ENCODE peak calls at places on chromosomes 11 and 22, in seven cellular contexts. V is CD8-positive, alpha-beta T cell; K is heart left ventricle; D is pancreas; P is lung; Z is PC-3; A is T-helper 17 cell. F is an unnamed sample.
A peak's percentile ranks its signal among the peaks of the same experiment; 100 is the strongest.

GRCh38 chr11:133903056-133903455 is 53.7 kb downstream of the IGSF9B start:
- DNase-seq in V (no peak), K (no peak), D (no peak), P (no peak), Z (no peak), A (no peak), F (no peak)

GRCh38 chr11:16356057-16356750 is at the start of gene SOX6:
- DNase-seq in V (no peak), K (no peak), D (no peak), P (no peak), Z (no peak), A (no peak), F (no peak)

GRCh38 chr11:132883241-132883640 is 649.1 kb downstream of the OPCML start:
- DNase-seq in V (no peak), K (no peak), D (no peak), P (no peak), Z (no peak), A (no peak), F (no peak)

GRCh38 chr22:49289822-49290221 is 537.9 kb downstream of the BRD1 start:
- DNase-seq in V (no peak), K (no peak), D (no peak), P (no peak), Z (no peak), A (no peak), F (no peak)

GRCh38 chr11:93489841-93490240 is 53.4 kb downstream of the SMCO4 start:
- DNase-seq in V (no peak), K (no peak), D (no peak), P (no peak), Z (no peak), A (no peak), F (no peak)

GRCh38 chr11:87779276-87780067 is 395.8 kb downstream of the RAB38 start:
- DNase-seq in V (no peak), K (no peak), D (no peak), P (no peak), Z (no peak), A (no peak), F (no peak)

GRCh38 chr11:64533501-64533900 is 57.5 kb upstream of the SLC22A12 start:
- DNase-seq in V (no peak), K (no peak), D (no peak), P (no peak), Z (no peak), A (no peak), F (no peak)

GRCh38 chr11:2737876-2738275 is 38.1 kb upstream of the KCNQ1OT1 start:
- DNase-seq in V (no peak), K (peak; percentile 55), D (no peak), P (no peak), Z (peak; percentile 22), A (no peak), F (no peak)

GRCh38 chr22:25869771-25870170 is 127.8 kb downstream of the MYO18B start:
- DNase-seq in V (no peak), K (no peak), D (no peak), P (no peak), Z (no peak), A (no peak), F (no peak)

GRCh38 chr22:11605468-11605981 is 3922.5 kb upstream of the OR11H1 start:
- DNase-seq in V (no peak), K (peak; percentile 18), D (no peak), P (no peak), Z (no peak), A (no peak), F (no peak)

GRCh38 chr22:49489821-49490220 is 337.9 kb downstream of the BRD1 start:
- DNase-seq in V (no peak), K (no peak), D (no peak), P (no peak), Z (no peak), A (no peak), F (no peak)

GRCh38 chr11:124070906-124071621 is 29.9 kb upstream of the OR10G7 start:
- DNase-seq in V (peak; percentile 49), K (peak; percentile 41), D (peak; percentile 80), P (peak; percentile 69), Z (peak; percentile 74), A (peak; percentile 27), F (peak; percentile 52)

GRCh38 chr22:49013707-49014106 is 814.0 kb downstream of the BRD1 start:
- DNase-seq in V (no peak), K (peak; percentile 17), D (no peak), P (no peak), Z (no peak), A (no peak), F (no peak)

GRCh38 chr11:64092119-64092760 is 56.5 kb downstream of the FLRT1 start:
- DNase-seq in V (no peak), K (no peak), D (no peak), P (no peak), Z (no peak), A (no peak), F (no peak)

GRCh38 chr11:120236169-120237107 is 3.5 kb upstream of the POU2F3 start:
- DNase-seq in V (no peak), K (no peak), D (no peak), P (no peak), Z (peak; percentile 71), A (no peak), F (no peak)

GRCh38 chr22:33274214-33274828 is 216.1 kb upstream of the SYN3 start:
- DNase-seq in V (no peak), K (no peak), D (no peak), P (no peak), Z (no peak), A (no peak), F (peak; percentile 50)

GRCh38 chr11:76067099-76067498 is 139.2 kb downstream of the WNT11 start:
- DNase-seq in V (no peak), K (no peak), D (no peak), P (no peak), Z (no peak), A (no peak), F (no peak)

GRCh38 chr11:54946429-54946828 is 239.8 kb downstream of the OR4A5 start:
- DNase-seq in V (no peak), K (no peak), D (no peak), P (no peak), Z (no peak), A (no peak), F (no peak)
- H3K9me3 ChIP-seq in V (no peaks in the 10 kb centered on the region), K (peaks cover 54% of the 10 kb centered on the region), D (no peaks in the 10 kb centered on the region), P (peaks cover 39% of the 10 kb centered on the region), Z (peaks cover 40% of the 10 kb centered on the region), A (peaks cover 6% of the 10 kb centered on the region), F (peaks cover 2% of the 10 kb centered on the region)

DNA sequence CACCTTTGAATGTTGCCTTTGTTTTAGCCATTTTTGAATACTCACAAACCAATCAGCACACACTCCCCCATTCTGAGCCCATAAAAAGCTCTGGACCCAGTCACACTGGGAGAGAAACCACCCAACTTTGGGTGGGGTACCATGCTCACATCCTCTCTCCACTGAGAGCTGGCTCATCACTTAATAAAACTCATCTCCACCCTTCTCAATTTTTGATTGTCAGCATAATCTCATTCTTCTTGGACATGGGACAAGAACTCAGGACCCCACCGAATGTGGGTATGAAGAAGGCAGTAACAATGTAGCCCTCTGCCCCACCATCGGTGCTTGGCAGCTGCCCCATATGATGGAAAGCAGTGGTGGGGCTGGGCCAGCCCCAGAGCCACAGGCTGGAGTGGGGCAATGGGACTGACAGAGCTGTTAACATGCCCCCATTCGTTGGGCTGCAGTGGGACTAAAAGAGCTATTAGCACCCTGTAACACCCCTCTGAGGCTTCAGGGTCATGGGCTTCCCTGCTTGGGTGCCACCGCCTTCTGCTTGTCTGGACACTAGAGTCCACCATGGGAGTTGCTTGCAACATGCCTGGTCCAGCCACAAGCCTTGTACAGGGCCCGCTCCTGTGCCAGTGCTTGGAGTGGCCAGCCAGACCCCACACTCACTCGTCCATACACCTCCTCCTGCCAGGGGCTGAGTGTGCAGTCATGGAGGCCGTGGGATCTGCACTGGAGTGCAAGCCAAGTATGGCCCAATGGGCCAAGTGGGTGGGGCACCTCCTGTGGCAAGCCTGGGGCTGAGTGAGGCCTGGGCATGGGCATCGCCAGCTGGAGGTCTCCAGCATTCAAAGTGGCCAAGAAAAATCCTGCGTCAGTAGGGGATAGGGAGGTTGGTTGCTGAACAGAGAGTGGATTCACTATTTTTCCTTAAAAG is 471.1 kb downstream of the TBC1D22A start:
- DNase-seq in V (no peak), K (no peak), D (no peak), P (peak; percentile 17), Z (no peak), A (no peak), F (no peak)
- H3K9me3 ChIP-seq in V (no peaks in the 10 kb centered on the region), K (peaks cover 18% of the 10 kb centered on the region), D (no peaks in the 10 kb centered on the region), P (no peaks in the 10 kb centered on the region), Z (no peaks in the 10 kb centered on the region), A (no peaks in the 10 kb centered on the region), F (peaks cover 26% of the 10 kb centered on the region)

GRCh38 chr11:70491696-70492472 is 93.6 kb downstream of the CTTN start:
- DNase-seq in V (no peak), K (no peak), D (peak; percentile 52), P (no peak), Z (no peak), A (peak; percentile 2), F (no peak)

GRCh38 chr11:70488171-70488570 is 89.8 kb downstream of the CTTN start:
- DNase-seq in V (no peak), K (no peak), D (no peak), P (no peak), Z (no peak), A (no peak), F (no peak)

GRCh38 chr11:70490723-70491558 is 92.6 kb downstream of the CTTN start:
- DNase-seq in V (no peak), K (no peak), D (peak; percentile 21), P (no peak), Z (no peak), A (peak; percentile 1), F (no peak)

GRCh38 chr11:70489276-70489675 is 90.9 kb downstream of the CTTN start:
- DNase-seq in V (no peak), K (peak; percentile 13), D (peak; percentile 15), P (no peak), Z (no peak), A (no peak), F (no peak)

DNA sequence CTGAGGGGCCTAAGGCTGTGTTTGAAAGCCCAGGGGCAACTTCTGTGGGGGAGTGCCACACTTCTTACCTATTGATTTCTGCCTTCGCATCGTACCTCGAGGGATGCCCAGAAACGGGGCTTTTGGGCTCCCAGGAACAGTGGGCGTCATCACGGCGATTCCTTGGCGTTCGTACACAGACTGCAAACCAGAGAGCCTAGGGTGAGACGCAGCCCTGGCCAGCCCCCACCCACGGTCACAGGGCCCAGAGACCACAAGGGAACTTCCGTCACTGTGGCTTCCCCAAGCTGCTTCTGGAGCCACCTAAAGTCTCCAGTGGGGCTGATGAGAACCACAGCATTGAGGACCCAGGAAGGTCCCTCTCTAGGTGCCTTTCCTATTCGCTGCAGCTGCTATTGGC is 91.9 kb downstream of the CTTN start:
- DNase-seq in V (no peak), K (peak; percentile 15), D (peak; percentile 12), P (no peak), Z (no peak), A (no peak), F (no peak)
- H3K9me3 ChIP-seq in V (no peaks in the 10 kb centered on the region), K (peaks cover 15% of the 10 kb centered on the region), D (no peaks in the 10 kb centered on the region), P (no peaks in the 10 kb centered on the region), Z (peaks cover 16% of the 10 kb centered on the region), A (no peaks in the 10 kb centered on the region), F (peaks cover 1% of the 10 kb centered on the region)

DNA sequence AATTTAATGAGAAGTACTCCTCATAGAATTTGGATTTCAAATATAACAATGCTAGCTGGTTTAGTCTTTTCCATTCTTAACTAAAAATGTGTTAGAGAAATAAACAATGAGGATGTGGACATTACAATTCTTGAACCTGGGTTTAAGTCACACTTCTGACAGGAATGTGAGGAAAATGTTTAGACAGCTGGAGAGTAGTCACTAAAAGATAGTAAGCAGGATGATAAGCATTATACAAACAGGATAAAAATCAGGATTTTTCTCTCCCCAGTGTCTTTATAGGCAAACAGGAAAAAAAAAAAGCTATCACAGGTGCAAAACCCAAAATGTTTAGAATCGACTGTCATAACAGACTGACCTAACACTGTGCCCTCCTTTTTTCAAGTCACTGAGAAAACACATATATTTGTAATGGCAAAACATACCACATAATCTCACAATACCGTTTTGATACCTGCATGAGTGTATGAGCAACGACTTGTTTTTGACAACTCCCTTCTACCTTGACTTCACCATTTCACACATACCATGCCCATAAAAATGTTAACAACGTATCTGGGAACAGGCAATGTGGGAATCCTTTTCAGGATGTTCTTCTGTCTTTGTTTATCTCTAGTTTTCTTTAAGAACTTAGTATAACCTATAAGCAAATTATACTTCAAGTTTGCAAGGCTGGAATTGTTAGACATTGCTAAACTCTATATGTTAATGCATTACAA is 242.0 kb downstream of the SBF2 start:
- DNase-seq in V (no peak), K (no peak), D (no peak), P (no peak), Z (no peak), A (no peak), F (no peak)
- H3K9me3 ChIP-seq in V (no peaks in the 10 kb centered on the region), K (peaks cover 17% of the 10 kb centered on the region), D (no peaks in the 10 kb centered on the region), P (peaks cover 4% of the 10 kb centered on the region), Z (no peaks in the 10 kb centered on the region), A (no peaks in the 10 kb centered on the region), F (no peaks in the 10 kb centered on the region)